ENCODE peak calls at places on chromosomes 5 and 9, in five cellular contexts. D is iris pigment epithelial cell; J is NCI-H1417; F is activated CD4-positive, alpha-beta T cell treated with anti-CD3 and anti-CD28 coated beads, Interleukin-2, amount 50 U/mL, for 48 hours; V is dermis microvascular lymphatic vessel endothelial cell. G is an unnamed sample.

GRCh38 chr9:3288686-3289085 is 237.1 kb downstream of the RFX3 start:
- DNase-seq in D (no peak), J (no peak), F (no peak), V (no peak), G (no peak)

GRCh38 chr5:82160948-82161347 is 117.2 kb downstream of the RPS23 start:
- DNase-seq in D (no peak), J (no peak), F (no peak), V (no peak), G (peak)

GRCh38 chr5:116834796-116835515 is 260.3 kb upstream of the SEMA6A start:
- DNase-seq in D (no peak), J (no peak), F (no peak), V (no peak), G (no peak)

GRCh38 chr5:92800360-92800759 is 780.7 kb downstream of the NR2F1-AS1 start:
- DNase-seq in D (peak), J (peak), F (no peak), V (no peak), G (no peak)

GRCh38 chr9:99726758-99727157 is 94.9 kb upstream of the NR4A3 start:
- DNase-seq in D (peak), J (no peak), F (no peak), V (peak), G (no peak)

GRCh38 chr9:126697350-126697749 is 83.6 kb downstream of the LMX1B start:
- DNase-seq in D (no peak), J (no peak), F (no peak), V (no peak), G (no peak)

GRCh38 chr9:126363250-126363649 is 36.6 kb downstream of the MVB12B start:
- DNase-seq in D (no peak), J (no peak), F (no peak), V (no peak), G (no peak)

GRCh38 chr5:137995077-137995746 is 37.7 kb downstream of the FAM13B start:
- DNase-seq in D (peak), J (no peak), F (no peak), V (peak), G (peak)

GRCh38 chr9:3931058-3931457 is 368.8 kb downstream of the GLIS3 start:
- DNase-seq in D (no peak), J (no peak), F (no peak), V (no peak), G (no peak)

GRCh38 chr5:79697222-79698164 is 7.9 kb downstream of the CMYA5 start:
- DNase-seq in D (peak), J (no peak), F (no peak), V (no peak), G (peak)

GRCh38 chr9:32011049-32011448 is 373.4 kb upstream of the ACO1 start:
- DNase-seq in D (no peak), J (no peak), F (no peak), V (no peak), G (no peak)

GRCh38 chr5:88245893-88246244 is 22.8 kb downstream of the TMEM161B start:
- DNase-seq in D (no peak), J (no peak), F (no peak), V (no peak), G (no peak)

GRCh38 chr5:96733771-96734498 is 71.8 kb downstream of the CAST start:
- DNase-seq in D (peak), J (no peak), F (no peak), V (no peak), G (no peak)

GRCh38 chr9:98370300-98370975 is 115.0 kb upstream of the TBC1D2 start:
- DNase-seq in D (no peak), J (no peak), F (no peak), V (no peak), G (no peak)

GRCh38 chr5:93092349-93093105 is 488.5 kb downstream of the NR2F1-AS1 start:
- DNase-seq in D (peak), J (peak), F (no peak), V (peak), G (peak)

GRCh38 chr9:1042466-1042865 is 7.7 kb upstream of the DMRT2 start:
- DNase-seq in D (no peak), J (no peak), F (no peak), V (no peak), G (peak)

GRCh38 chr5:93311825-93312224 is 269.2 kb downstream of the NR2F1-AS1 start:
- DNase-seq in D (peak), J (no peak), F (no peak), V (no peak), G (peak)

GRCh38 chr5:123199527-123199926 is 110.5 kb downstream of the PRDM6 start:
- DNase-seq in D (no peak), J (no peak), F (no peak), V (no peak), G (no peak)

GRCh38 chr5:172076783-172077244 is 70.4 kb upstream of the FBXW11 start:
- DNase-seq in D (peak), J (no peak), F (no peak), V (no peak), G (peak)

GRCh38 chr9:82109626-82110025 is 121.1 kb downstream of the SPATA31D1 start:
- DNase-seq in D (no peak), J (peak), F (no peak), V (no peak), G (no peak)

GRCh38 chr5:59773286-59773685 is 120.2 kb downstream of the PDE4D start:
- DNase-seq in D (peak), J (no peak), F (no peak), V (no peak), G (no peak)

GRCh38 chr5:93677344-93678021 is 63.9 kb downstream of the POU5F2 start:
- DNase-seq in D (peak), J (peak), F (no peak), V (peak), G (peak)

GRCh38 chr9:111102793-111103474 is 64.7 kb upstream of the LPAR1 start:
- DNase-seq in D (no peak), J (no peak), F (no peak), V (no peak), G (peak)

GRCh38 chr9:37032713-37033112 is 1.4 kb downstream of the PAX5 start:
- DNase-seq in D (no peak), J (no peak), F (no peak), V (no peak), G (no peak)

GRCh38 chr5:142428773-142429473 is 104.1 kb upstream of the SPRY4 start:
- DNase-seq in D (no peak), J (no peak), F (no peak), V (no peak), G (no peak)

GRCh38 chr9:109428854-109429253 is 69.3 kb downstream of the PTPN3 start:
- DNase-seq in D (no peak), J (no peak), F (no peak), V (no peak), G (no peak)

GRCh38 chr5:6705088-6705487 is 8.1 kb upstream of the TENT4A start:
- DNase-seq in D (peak), J (no peak), F (no peak), V (no peak), G (no peak)

GRCh38 chr5:150781706-150782614 is 3.4 kb downstream of the SMIM3 start:
- DNase-seq in D (peak), J (no peak), F (no peak), V (no peak), G (peak)

GRCh38 chr5:126446498-126447224 is 23.5 kb downstream of the GRAMD2B start:
- DNase-seq in D (peak), J (no peak), F (peak), V (no peak), G (peak)

GRCh38 chr5:164000819-164001218 is 495.4 kb downstream of the MAT2B start:
- DNase-seq in D (peak), J (no peak), F (no peak), V (no peak), G (no peak)

GRCh38 chr5:112279082-112279481 is 140.0 kb downstream of the EPB41L4A start:
- DNase-seq in D (no peak), J (no peak), F (no peak), V (peak), G (peak)

GRCh38 chr5:4639959-4640358 is 500.2 kb upstream of the ADAMTS16 start:
- DNase-seq in D (no peak), J (peak), F (no peak), V (no peak), G (no peak)

GRCh38 chr9:33418090-33418489 is 15.7 kb upstream of the AQP7 start:
- DNase-seq in D (no peak), J (no peak), F (no peak), V (no peak), G (no peak)

GRCh38 chr5:149775785-149776184 is 45.7 kb downstream of the PPARGC1B start:
- DNase-seq in D (no peak), J (no peak), F (no peak), V (no peak), G (no peak)

GRCh38 chr9:115649991-115650472 is 503.6 kb upstream of the PAPPA start:
- DNase-seq in D (peak), J (no peak), F (no peak), V (no peak), G (peak)

GRCh38 chr9:129894106-129894823 is 59.0 kb downstream of the USP20 start:
- DNase-seq in D (no peak), J (no peak), F (peak), V (no peak), G (no peak)

GRCh38 chr9:117777823-117778222 is 73.6 kb downstream of the TLR4 start:
- DNase-seq in D (no peak), J (no peak), F (no peak), V (no peak), G (no peak)

G was measured in AG20443.